ENCODE peak calls at places on chromosomes 1 and 21, in seven cellular contexts. H is mesothelial cell of epicardium; R is CD8-positive, alpha-beta memory T cell; B is mucosa of descending colon; T is activated naive CD4-positive, alpha-beta T cell treated with anti-CD3 and anti-CD28 coated beads for 36 hours; P is retinal pigment epithelial cell; J is DMS53. O is an unnamed sample.

GRCh38 chr1:81799939-81800740 is 594 bp upstream of the ADGRL2 start:
- DNase-seq in P (no peak), R (no peak), H (peak), J (peak), T (no peak), B (peak), O (no peak)

GRCh38 chr1:4637616-4638346 is 16.6 kb upstream of the AJAP1 start:
- DNase-seq in B (no peak), P (no peak), R (no peak), H (no peak), T (no peak), J (no peak), O (no peak)

GRCh38 chr1:175663991-175664390 is 79.4 kb downstream of the TNR start:
- DNase-seq in P (no peak), R (no peak), J (no peak), T (no peak), H (no peak), B (no peak), O (no peak)

GRCh38 chr1:37997256-37998088 is 7.7 kb upstream of the SF3A3 start:
- DNase-seq in H (no peak), B (no peak), T (no peak), J (no peak), R (no peak), P (no peak), O (no peak)

GRCh38 chr1:25810341-25811299 is 9.1 kb upstream of the MTFR1L start:
- DNase-seq in R (peak), B (peak), T (peak), J (peak), P (no peak), H (peak), O (peak)

GRCh38 chr1:153459655-153460054 is 796 bp downstream of the S100A7 start:
- DNase-seq in B (no peak), P (no peak), R (no peak), J (no peak), T (no peak), H (no peak), O (no peak)

GRCh38 chr1:54338479-54338878 is 67.7 kb downstream of the SSBP3 start:
- DNase-seq in R (no peak), B (no peak), J (no peak), T (no peak), P (no peak), H (no peak), O (no peak)

GRCh38 chr1:228983231-228983660 is 248.0 kb downstream of the RHOU start:
- DNase-seq in T (no peak), B (no peak), R (no peak), P (no peak), H (no peak), J (no peak), O (no peak)

GRCh38 chr1:175072131-175072941 is 4.7 kb downstream of the TNN start:
- DNase-seq in H (no peak), T (peak), J (peak), R (no peak), P (no peak), B (no peak), O (no peak)

GRCh38 chr1:116515702-116516101 is 55.1 kb downstream of the CD58 start:
- DNase-seq in R (peak), B (no peak), H (no peak), P (no peak), J (no peak), T (peak), O (no peak)

GRCh38 chr1:205065666-205066065 is 18.6 kb downstream of the TMEM81 start:
- DNase-seq in T (no peak), H (no peak), R (no peak), J (no peak), B (no peak), P (no peak), O (no peak)

GRCh38 chr21:42741056-42741455 is 87.6 kb downstream of the PDE9A start:
- DNase-seq in J (no peak), T (no peak), H (no peak), B (no peak), R (no peak), P (no peak), O (no peak)

GRCh38 chr21:15552914-15553491 is 176.8 kb upstream of the USP25 start:
- DNase-seq in H (no peak), R (no peak), B (no peak), T (no peak), J (peak), P (no peak), O (no peak)

GRCh38 chr1:108815566-108815965 is 41.3 kb downstream of the AKNAD1 start:
- DNase-seq in H (no peak), J (peak), B (no peak), R (no peak), T (no peak), P (no peak), O (no peak)

GRCh38 chr1:178899402-178899801 is 28.5 kb upstream of the ANGPTL1 start:
- DNase-seq in J (no peak), H (no peak), T (no peak), P (no peak), B (no peak), R (no peak), O (no peak)

GRCh38 chr1:25442178-25442577 is 11.5 kb downstream of the MACO1 start:
- DNase-seq in J (peak), P (no peak), R (no peak), B (no peak), T (no peak), H (no peak), O (no peak)

GRCh38 chr1:18941221-18942141 is 15.0 kb downstream of the IFFO2 start:
- DNase-seq in R (no peak), B (no peak), H (no peak), P (peak), J (peak), T (no peak), O (no peak)

GRCh38 chr1:37814257-37814656 is 6.2 kb upstream of the YRDC start:
- DNase-seq in B (no peak), P (no peak), R (no peak), H (no peak), T (no peak), J (no peak), O (no peak)

GRCh38 chr1:6002714-6003501 is 10.7 kb upstream of the NPHP4 start:
- DNase-seq in J (no peak), T (no peak), H (no peak), R (no peak), B (peak), P (no peak), O (no peak)

GRCh38 chr1:121443131-121443530 is 258.4 kb downstream of the SRGAP2C start:
- DNase-seq in J (no peak), P (no peak), H (no peak), T (no peak), R (no peak), B (no peak), O (no peak)

GRCh38 chr21:17463441-17463840 is 49.4 kb upstream of the CXADR start:
- DNase-seq in H (no peak), P (peak), J (no peak), B (no peak), T (no peak), R (no peak), O (no peak)

GRCh38 chr1:200165493-200166220 is 138.1 kb downstream of the NR5A2 start:
- DNase-seq in R (no peak), B (no peak), P (no peak), T (no peak), J (no peak), H (no peak), O (no peak)

GRCh38 chr1:117590273-117590925 is 15.4 kb upstream of the TENT5C start:
- DNase-seq in R (no peak), P (no peak), J (peak), B (peak), H (no peak), T (no peak), O (no peak)

GRCh38 chr1:63713627-63714481 is 60.0 kb upstream of the ROR1 start:
- DNase-seq in B (no peak), H (no peak), J (no peak), R (no peak), T (no peak), P (no peak), O (no peak)

GRCh38 chr1:61047061-61047460 is 35.3 kb upstream of the NFIA start:
- DNase-seq in J (no peak), R (no peak), P (no peak), H (no peak), T (no peak), B (no peak), O (no peak)

GRCh38 chr1:21762022-21762404 is 20.9 kb downstream of the USP48 start:
- DNase-seq in B (no peak), J (no peak), P (no peak), T (no peak), H (no peak), R (no peak), O (no peak)

O was measured in T-cell.